ENCODE peak calls at places on chromosomes 7 and 10, in six cellular contexts. One of them, this sample, is unnamed.

GRCh38 chr7:2761131-2761624 is 73.2 kb downstream of the AMZ1 start:
- DNase-seq in H9: no peak
- DNase-seq in IMR-90: no peak
- DNase-seq in mesenchymal stem cell: no peak
- DNase-seq in H1: no peak
- DNase-seq in trophoblast cell: peak
- DNase-seq in this sample: no peak

GRCh38 chr10:67788028-67788886 is 49.7 kb downstream of the DNAJC12 start:
- DNase-seq in H9: peak
- DNase-seq in IMR-90: no peak
- DNase-seq in mesenchymal stem cell: no peak
- DNase-seq in H1: peak
- DNase-seq in trophoblast cell: peak
- DNase-seq in this sample: peak

GRCh38 chr7:24896031-24896433 is 83.9 kb downstream of the OSBPL3 start:
- DNase-seq in H9: no peak
- DNase-seq in IMR-90: no peak
- DNase-seq in mesenchymal stem cell: no peak
- DNase-seq in H1: no peak
- DNase-seq in trophoblast cell: no peak
- DNase-seq in this sample: no peak

GRCh38 chr10:110326351-110327032 is 21.8 kb upstream of the SMNDC1 start:
- DNase-seq in H9: no peak
- DNase-seq in IMR-90: peak
- DNase-seq in mesenchymal stem cell: peak
- DNase-seq in H1: no peak
- DNase-seq in trophoblast cell: no peak
- DNase-seq in this sample: no peak

GRCh38 chr7:140235114-140235513 is 58.3 kb upstream of the KDM7A start:
- DNase-seq in H9: no peak
- DNase-seq in IMR-90: no peak
- DNase-seq in mesenchymal stem cell: no peak
- DNase-seq in H1: no peak
- DNase-seq in trophoblast cell: no peak
- DNase-seq in this sample: no peak

GRCh38 chr10:102578782-102579181 is 65.5 kb upstream of the TRIM8 start:
- DNase-seq in H9: no peak
- DNase-seq in IMR-90: no peak
- DNase-seq in mesenchymal stem cell: no peak
- DNase-seq in H1: no peak
- DNase-seq in trophoblast cell: no peak
- DNase-seq in this sample: no peak

GRCh38 chr7:134940711-134941110 is 45.6 kb upstream of the AGBL3 start:
- DNase-seq in H9: no peak
- DNase-seq in IMR-90: no peak
- DNase-seq in mesenchymal stem cell: no peak
- DNase-seq in H1: no peak
- DNase-seq in trophoblast cell: no peak
- DNase-seq in this sample: no peak

GRCh38 chr10:75243426-75243825 is 7.7 kb upstream of the COMTD1 start:
- DNase-seq in H9: no peak
- DNase-seq in IMR-90: no peak
- DNase-seq in mesenchymal stem cell: no peak
- DNase-seq in H1: no peak
- DNase-seq in trophoblast cell: no peak
- DNase-seq in this sample: no peak

GRCh38 chr10:47449979-47450378 is 33.9 kb downstream of the ANXA8 start:
- DNase-seq in H9: peak
- DNase-seq in IMR-90: no peak
- DNase-seq in mesenchymal stem cell: no peak
- DNase-seq in H1: no peak
- DNase-seq in trophoblast cell: no peak
- DNase-seq in this sample: no peak

DNA sequence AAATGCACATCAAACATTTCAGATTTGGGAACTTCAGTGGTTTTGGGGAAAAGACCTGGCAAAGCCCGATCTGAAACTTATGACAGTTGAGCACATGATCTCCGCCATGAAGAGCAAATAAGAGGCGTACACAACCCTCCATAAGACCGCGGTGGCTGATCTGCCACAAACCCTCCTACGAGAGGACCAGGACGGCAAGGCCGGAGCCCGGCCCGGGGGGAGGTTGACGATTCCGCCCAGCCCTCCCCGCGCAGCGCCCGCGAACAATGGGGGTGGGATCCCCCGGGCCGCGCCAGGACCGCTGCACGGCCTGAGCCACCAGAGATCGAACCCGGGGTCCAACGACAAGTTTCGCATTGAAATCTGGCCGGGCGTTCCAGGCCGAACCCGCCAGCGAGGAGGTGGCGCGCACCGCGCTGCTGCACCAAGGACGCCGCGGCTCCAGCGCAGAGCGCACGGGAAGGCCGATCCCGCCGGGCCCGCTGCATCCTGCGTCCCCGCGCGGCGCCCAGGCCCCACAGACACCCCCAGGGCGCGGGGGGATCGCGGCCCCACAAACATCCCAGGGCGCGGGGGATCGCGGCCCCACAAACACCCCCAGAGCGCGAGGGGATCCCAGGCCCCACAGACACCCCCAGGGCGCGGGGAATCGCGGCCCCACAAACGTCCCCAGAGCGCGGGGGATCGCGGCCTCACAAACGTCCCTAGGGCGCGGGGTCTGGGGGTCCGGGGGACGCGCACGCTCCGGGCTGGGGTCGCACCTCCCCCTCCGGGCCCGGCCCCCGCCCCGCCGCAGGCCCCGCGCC is 644 bp downstream of the DIP2C start:
- DNase-seq in H9: no peak
- DNase-seq in IMR-90: peak
- DNase-seq in mesenchymal stem cell: peak
- DNase-seq in H1: peak
- DNase-seq in trophoblast cell: no peak
- DNase-seq in this sample: peak
- H3K4ac ChIP-seq in H9: no peak
- H3K4ac ChIP-seq in IMR-90: peak
- H3K4ac ChIP-seq in mesenchymal stem cell: peak
- H3K4ac ChIP-seq in H1: no peak
- H3K4ac ChIP-seq in trophoblast cell: peak
- H3K4ac ChIP-seq in this sample: no peak

GRCh38 chr10:31741473-31741872 is 187.2 kb downstream of the ARHGAP12 start:
- DNase-seq in H9: no peak
- DNase-seq in IMR-90: no peak
- DNase-seq in mesenchymal stem cell: no peak
- DNase-seq in H1: no peak
- DNase-seq in trophoblast cell: no peak
- DNase-seq in this sample: no peak

GRCh38 chr10:31749293-31749692 is 179.3 kb downstream of the ARHGAP12 start:
- DNase-seq in H9: no peak
- DNase-seq in IMR-90: peak
- DNase-seq in mesenchymal stem cell: no peak
- DNase-seq in H1: no peak
- DNase-seq in trophoblast cell: no peak
- DNase-seq in this sample: no peak

GRCh38 chr10:31742255-31742654 is 186.4 kb downstream of the ARHGAP12 start:
- DNase-seq in H9: no peak
- DNase-seq in IMR-90: no peak
- DNase-seq in mesenchymal stem cell: no peak
- DNase-seq in H1: no peak
- DNase-seq in trophoblast cell: no peak
- DNase-seq in this sample: no peak

GRCh38 chr10:31744025-31744424 is 184.6 kb downstream of the ARHGAP12 start:
- DNase-seq in H9: no peak
- DNase-seq in IMR-90: no peak
- DNase-seq in mesenchymal stem cell: no peak
- DNase-seq in H1: no peak
- DNase-seq in trophoblast cell: no peak
- DNase-seq in this sample: no peak

DNA sequence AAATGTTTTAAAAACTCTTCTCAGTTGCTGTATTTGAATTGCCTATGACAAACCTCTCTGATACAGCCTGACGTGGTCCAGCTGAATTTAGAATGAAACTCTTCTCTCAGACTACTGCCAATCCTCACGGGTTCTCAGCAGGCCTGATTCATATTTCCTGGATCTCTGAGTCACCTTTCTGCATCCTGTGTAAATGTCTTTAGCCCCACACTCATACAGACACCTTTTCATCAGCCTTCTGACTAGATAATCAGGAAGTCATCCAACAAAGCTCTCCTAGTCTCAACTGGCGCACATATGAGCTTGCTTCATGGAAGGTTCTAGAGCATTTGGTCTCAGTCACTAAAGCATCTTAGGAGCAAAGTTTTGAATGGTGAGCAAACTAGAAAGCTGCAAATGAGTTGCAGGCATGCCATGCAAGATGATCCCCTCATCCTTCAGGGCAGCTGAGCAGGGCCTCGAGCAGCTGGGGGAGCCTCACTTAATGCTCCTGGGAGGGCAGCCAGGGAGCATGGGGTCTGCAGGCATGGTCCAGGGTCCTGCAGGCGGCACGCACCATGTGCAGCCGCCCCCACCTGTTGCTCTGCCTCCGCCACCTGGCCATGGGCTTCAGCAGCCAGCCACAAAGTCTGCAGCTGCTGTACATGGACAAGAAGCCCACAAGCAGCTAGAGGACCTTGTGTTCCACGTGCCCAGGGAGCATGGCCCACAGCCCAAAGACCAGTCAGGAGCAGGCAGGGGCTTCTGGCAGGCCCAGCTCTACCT is 182.8 kb downstream of the ARHGAP12 start:
- DNase-seq in H9: no peak
- DNase-seq in IMR-90: peak
- DNase-seq in mesenchymal stem cell: peak
- DNase-seq in H1: no peak
- DNase-seq in trophoblast cell: peak
- DNase-seq in this sample: no peak
- H3K9ac ChIP-seq in H9: no peak
- H3K9ac ChIP-seq in IMR-90: no peak
- H3K9ac ChIP-seq in mesenchymal stem cell: peak
- H3K9ac ChIP-seq in H1: no peak
- H3K9ac ChIP-seq in trophoblast cell: no peak
- H3K9ac ChIP-seq in this sample: no peak

GRCh38 chr10:86366033-86366901 is at the start of gene GRID1:
- DNase-seq in H9: peak
- DNase-seq in IMR-90: no peak
- DNase-seq in mesenchymal stem cell: peak
- DNase-seq in H1: peak
- DNase-seq in trophoblast cell: no peak
- DNase-seq in this sample: no peak

GRCh38 chr10:86368046-86368445 is 1.5 kb upstream of the GRID1 start:
- DNase-seq in H9: peak
- DNase-seq in IMR-90: no peak
- DNase-seq in mesenchymal stem cell: no peak
- DNase-seq in H1: no peak
- DNase-seq in trophoblast cell: no peak
- DNase-seq in this sample: no peak

GRCh38 chr10:86365346-86366032 is 1.1 kb downstream of the GRID1 start:
- DNase-seq in H9: peak
- DNase-seq in IMR-90: no peak
- DNase-seq in mesenchymal stem cell: peak
- DNase-seq in H1: peak
- DNase-seq in trophoblast cell: no peak
- DNase-seq in this sample: no peak

GRCh38 chr10:86367339-86367951 is 850 bp upstream of the GRID1 start:
- DNase-seq in H9: peak
- DNase-seq in IMR-90: no peak
- DNase-seq in mesenchymal stem cell: peak
- DNase-seq in H1: peak
- DNase-seq in trophoblast cell: no peak
- DNase-seq in this sample: no peak

DNA sequence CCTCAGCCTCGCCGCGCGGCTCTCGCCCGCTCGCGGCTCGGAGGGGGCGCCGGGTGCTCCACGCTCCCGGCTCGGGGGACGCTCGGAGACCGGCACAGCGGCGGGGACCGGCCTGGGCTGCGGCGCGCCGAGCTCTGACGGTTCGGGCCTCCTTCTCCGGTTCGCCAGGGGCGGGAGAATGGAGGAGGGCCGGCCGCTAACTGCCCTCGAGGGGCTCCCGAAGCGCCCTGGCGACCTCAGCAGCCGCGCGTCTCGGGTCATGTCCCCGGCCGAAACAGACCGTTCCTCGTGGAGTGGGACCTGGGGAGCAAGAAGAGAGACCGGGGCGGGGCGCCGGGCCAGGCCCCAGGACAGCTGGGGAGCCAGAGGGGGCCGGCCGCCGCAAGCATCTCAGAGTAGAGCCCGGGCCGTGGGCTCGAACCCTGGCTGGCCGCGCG is 325 bp upstream of the GRID1 start:
- DNase-seq in H9: no peak
- DNase-seq in IMR-90: no peak
- DNase-seq in mesenchymal stem cell: no peak
- DNase-seq in H1: no peak
- DNase-seq in trophoblast cell: no peak
- DNase-seq in this sample: no peak
- H4K91ac ChIP-seq in H9: no peak
- H4K91ac ChIP-seq in IMR-90: no peak
- H4K91ac ChIP-seq in mesenchymal stem cell: no peak
- H4K91ac ChIP-seq in H1: no peak
- H4K91ac ChIP-seq in trophoblast cell: no peak
- H4K91ac ChIP-seq in this sample: no peak

GRCh38 chr10:121459765-121460453 is 138.3 kb downstream of the FGFR2 start:
- DNase-seq in H9: peak
- DNase-seq in IMR-90: no peak
- DNase-seq in mesenchymal stem cell: no peak
- DNase-seq in H1: no peak
- DNase-seq in trophoblast cell: no peak
- DNase-seq in this sample: no peak
- H3K4ac ChIP-seq in H9: no peak
- H3K4ac ChIP-seq in IMR-90: no peak
- H3K4ac ChIP-seq in mesenchymal stem cell: no peak
- H3K4ac ChIP-seq in H1: no peak
- H3K4ac ChIP-seq in trophoblast cell: no peak
- H3K4ac ChIP-seq in this sample: no peak

GRCh38 chr7:73900286-73900685 is 39.3 kb downstream of the TMEM270 start:
- DNase-seq in H9: peak
- DNase-seq in IMR-90: no peak
- DNase-seq in mesenchymal stem cell: no peak
- DNase-seq in H1: no peak
- DNase-seq in trophoblast cell: peak
- DNase-seq in this sample: no peak
- H3K9ac ChIP-seq in H9: no peak
- H3K9ac ChIP-seq in IMR-90: peak
- H3K9ac ChIP-seq in mesenchymal stem cell: peak
- H3K9ac ChIP-seq in H1: no peak
- H3K9ac ChIP-seq in trophoblast cell: no peak
- H3K9ac ChIP-seq in this sample: no peak

DNA sequence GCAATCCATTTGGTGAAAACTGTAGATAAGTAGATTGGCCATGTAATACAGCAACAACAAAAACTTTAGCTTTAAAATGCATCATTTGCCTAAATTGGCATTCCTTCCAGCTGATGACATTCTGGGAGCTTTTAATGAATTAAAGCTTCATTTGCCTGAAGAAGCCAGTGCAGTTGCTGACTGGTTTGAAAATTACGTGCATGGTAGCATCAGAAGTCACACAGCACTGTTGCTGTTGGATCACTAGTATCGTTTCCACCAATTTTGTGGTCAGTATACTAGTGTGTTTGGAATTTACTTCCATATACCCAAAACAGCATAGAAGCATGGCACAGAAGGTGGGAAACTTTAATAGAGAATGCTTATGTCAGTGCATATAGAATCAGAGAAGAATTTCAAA is 194.9 kb downstream of the ETV1 start:
- DNase-seq in H9: no peak
- DNase-seq in IMR-90: no peak
- DNase-seq in mesenchymal stem cell: no peak
- DNase-seq in H1: no peak
- DNase-seq in trophoblast cell: no peak
- DNase-seq in this sample: no peak
- H4K91ac ChIP-seq in H9: no peak
- H4K91ac ChIP-seq in IMR-90: no peak
- H4K91ac ChIP-seq in mesenchymal stem cell: no peak
- H4K91ac ChIP-seq in H1: no peak
- H4K91ac ChIP-seq in trophoblast cell: no peak
- H4K91ac ChIP-seq in this sample: no peak

GRCh38 chr10:21758239-21758638 is 224.2 kb downstream of the MLLT10 start:
- DNase-seq in H9: no peak
- DNase-seq in IMR-90: no peak
- DNase-seq in mesenchymal stem cell: no peak
- DNase-seq in H1: no peak
- DNase-seq in trophoblast cell: no peak
- DNase-seq in this sample: no peak
- H3K4ac ChIP-seq in H9: no peak
- H3K4ac ChIP-seq in IMR-90: no peak
- H3K4ac ChIP-seq in mesenchymal stem cell: no peak
- H3K4ac ChIP-seq in H1: no peak
- H3K4ac ChIP-seq in trophoblast cell: no peak
- H3K4ac ChIP-seq in this sample: no peak